ENCODE peak calls at places on chromosomes 5 and 9, in ten cellular contexts. C is natural killer cell, W is T-helper 1 cell, L is NCI-H2081, G is heart left ventricle, U is cardiac fibroblast, P is IMR-90, Z is left cardiac atrium, K is WERI-Rb-1, T is colonic mucosa. A is an unnamed sample.

GRCh38 chr9:68416891-68417570 is 60.6 kb downstream of the PGM5 start:
- DNase-seq in L (no peak), W (no peak), P (no peak), Z (no peak), T (no peak), G (no peak), C (no peak), K (peak), U (no peak), A (no peak)

GRCh38 chr9:8694983-8695588 is 895.5 kb upstream of the DMAC1 start:
- DNase-seq in K (no peak), G (no peak), U (no peak), Z (no peak), P (no peak), W (no peak), T (no peak), C (no peak), L (peak), A (no peak)

GRCh38 chr5:79564798-79565279 is 47.4 kb upstream of the TENT2 start:
- DNase-seq in Z (no peak), K (no peak), P (no peak), W (no peak), U (no peak), L (no peak), C (no peak), G (no peak), T (no peak), A (no peak)

GRCh38 chr5:76270214-76270613 is 132.9 kb upstream of the IQGAP2 start:
- DNase-seq in Z (no peak), L (no peak), K (no peak), C (no peak), W (no peak), U (peak), P (peak), T (no peak), G (no peak), A (no peak)

GRCh38 chr9:137465000-137465769 is 6.1 kb upstream of the NSMF start:
- DNase-seq in W (no peak), P (no peak), U (no peak), Z (peak), C (no peak), T (no peak), K (no peak), L (no peak), G (peak), A (no peak)

GRCh38 chr5:87418506-87418905 is 5.8 kb upstream of the CCNH start:
- DNase-seq in K (no peak), C (no peak), L (no peak), G (no peak), P (no peak), Z (no peak), U (no peak), T (no peak), W (no peak), A (no peak)

GRCh38 chr5:112694853-112695709 is 42.6 kb upstream of the APC start:
- DNase-seq in U (peak), L (no peak), K (no peak), Z (no peak), G (no peak), P (peak), T (no peak), C (no peak), W (no peak), A (no peak)

GRCh38 chr9:8649157-8649556 is 849.6 kb upstream of the DMAC1 start:
- DNase-seq in T (no peak), K (no peak), W (no peak), U (no peak), Z (no peak), G (no peak), P (no peak), C (no peak), L (no peak), A (no peak)

GRCh38 chr5:139746691-139747582 is 48.7 kb upstream of the PSD2 start:
- DNase-seq in W (peak), T (no peak), P (peak), G (no peak), C (peak), L (no peak), U (no peak), Z (peak), K (peak), A (peak)

GRCh38 chr5:62144395-62145022 is 161.5 kb upstream of the KIF2A start:
- DNase-seq in Z (no peak), U (peak), T (no peak), G (no peak), L (peak), C (no peak), K (no peak), W (no peak), P (no peak), A (peak)

GRCh38 chr5:1753490-1753889 is 46.1 kb downstream of the MRPL36 start:
- DNase-seq in K (no peak), T (peak), G (peak), W (no peak), L (no peak), P (no peak), Z (no peak), U (no peak), C (no peak), A (no peak)

GRCh38 chr5:93304391-93304790 is 276.6 kb downstream of the NR2F1-AS1 start:
- DNase-seq in K (no peak), G (no peak), T (no peak), C (no peak), U (no peak), L (no peak), P (no peak), Z (no peak), W (no peak), A (no peak)

GRCh38 chr9:38153152-38153909 is 84.3 kb upstream of the SHB start:
- DNase-seq in U (no peak), Z (no peak), K (no peak), P (no peak), L (no peak), W (no peak), T (no peak), G (no peak), C (no peak), A (peak)

GRCh38 chr5:29845206-29845605 is 1348.3 kb upstream of the CDH6 start:
- DNase-seq in Z (no peak), U (no peak), C (no peak), G (no peak), T (no peak), L (no peak), P (no peak), K (no peak), W (no peak), A (no peak)

GRCh38 chr5:68817696-68818695 is 275.8 kb upstream of the SLC30A5 start:
- DNase-seq in C (no peak), W (no peak), U (no peak), L (no peak), T (no peak), G (no peak), Z (no peak), K (no peak), P (no peak), A (no peak)

GRCh38 chr5:72076901-72077300 is 30.4 kb upstream of the MAP1B start:
- DNase-seq in P (no peak), K (no peak), Z (no peak), C (no peak), L (no peak), U (no peak), G (no peak), T (no peak), W (no peak), A (no peak)

GRCh38 chr5:96649251-96649937 is 12.8 kb upstream of the CAST start:
- DNase-seq in C (no peak), U (no peak), P (no peak), K (no peak), T (no peak), G (no peak), L (no peak), Z (no peak), W (no peak), A (no peak)

GRCh38 chr5:170773031-170773985 is 10.2 kb upstream of the GABRP start:
- DNase-seq in K (no peak), P (no peak), G (no peak), Z (no peak), L (no peak), W (no peak), U (no peak), T (peak), C (no peak), A (peak)

GRCh38 chr9:81635526-81636279 is 53.6 kb downstream of the TLE1 start:
- DNase-seq in K (no peak), U (no peak), T (no peak), G (no peak), Z (no peak), C (no peak), P (peak), W (no peak), L (no peak), A (no peak)

GRCh38 chr9:762217-762616 is 79.3 kb upstream of the DMRT1 start:
- DNase-seq in T (no peak), K (no peak), Z (no peak), C (no peak), W (no peak), U (no peak), P (no peak), L (no peak), G (no peak), A (no peak)

GRCh38 chr9:88818495-88819201 is 172.6 kb upstream of the S1PR3 start:
- DNase-seq in U (peak), K (no peak), P (peak), C (no peak), G (no peak), Z (no peak), L (no peak), W (no peak), T (no peak), A (no peak)

GRCh38 chr5:1431021-1431811 is 14.0 kb downstream of the SLC6A3 start:
- DNase-seq in L (no peak), U (no peak), G (peak), K (peak), Z (no peak), T (no peak), C (no peak), P (no peak), W (no peak), A (peak)

GRCh38 chr5:144125163-144125726 is 45.2 kb downstream of the YIPF5 start:
- DNase-seq in Z (no peak), G (no peak), W (no peak), K (no peak), L (no peak), U (no peak), C (no peak), T (no peak), P (peak), A (no peak)

GRCh38 chr9:32258482-32258881 is 126.0 kb upstream of the ACO1 start:
- DNase-seq in L (no peak), K (no peak), P (no peak), C (no peak), W (no peak), T (no peak), U (no peak), Z (no peak), G (no peak), A (no peak)

GRCh38 chr5:172454355-172455086 is at the start of gene SH3PXD2B:
- DNase-seq in Z (peak), C (peak), W (peak), L (peak), U (peak), P (no peak), T (peak), K (peak), G (peak), A (peak)

GRCh38 chr5:30040483-30041116 is 1152.9 kb upstream of the CDH6 start:
- DNase-seq in T (peak), W (no peak), Z (no peak), L (peak), U (peak), K (peak), P (peak), G (no peak), C (no peak), A (no peak)

GRCh38 chr5:74334034-74334433 is 306.5 kb downstream of the ENC1 start:
- DNase-seq in Z (no peak), W (no peak), C (no peak), K (no peak), L (no peak), U (no peak), T (no peak), G (no peak), P (no peak), A (no peak)

GRCh38 chr5:149712439-149713147 is 17.5 kb upstream of the PPARGC1B start:
- DNase-seq in L (no peak), U (no peak), W (no peak), G (no peak), Z (no peak), K (no peak), C (no peak), P (no peak), T (no peak), A (no peak)

GRCh38 chr9:93562157-93562556 is 14.2 kb upstream of the PHF2 start:
- DNase-seq in K (no peak), U (no peak), Z (no peak), G (no peak), P (no peak), T (no peak), L (no peak), W (no peak), C (no peak), A (no peak)

GRCh38 chr9:38126730-38127129 is 57.7 kb upstream of the SHB start:
- DNase-seq in K (peak), U (no peak), L (peak), P (no peak), Z (no peak), W (no peak), G (no peak), C (no peak), T (no peak), A (no peak)

GRCh38 chr5:131375351-131375750 is 111.5 kb downstream of the CDC42SE2 start:
- DNase-seq in W (no peak), U (no peak), C (no peak), T (no peak), G (no peak), K (no peak), L (no peak), Z (no peak), P (no peak), A (no peak)

GRCh38 chr9:21096172-21096900 is 18.6 kb upstream of the IFNB1 start:
- DNase-seq in W (peak), T (no peak), K (no peak), G (no peak), U (peak), Z (no peak), L (no peak), P (peak), C (peak), A (no peak)

GRCh38 chr5:17305964-17306725 is 88.7 kb downstream of the BASP1 start:
- DNase-seq in P (peak), T (peak), C (no peak), Z (peak), G (no peak), L (peak), K (no peak), U (peak), W (no peak), A (peak)

GRCh38 chr5:75856056-75856455 is 138.8 kb upstream of the POC5 start:
- DNase-seq in G (no peak), W (no peak), T (no peak), U (no peak), Z (no peak), C (no peak), L (peak), K (no peak), P (no peak), A (no peak)

GRCh38 chr9:93380410-93381060 is 71.0 kb upstream of the FAM120A start:
- DNase-seq in L (no peak), K (no peak), Z (no peak), W (no peak), U (no peak), G (no peak), T (no peak), C (no peak), P (no peak), A (no peak)

GRCh38 chr5:141845371-141845821 is 32.8 kb downstream of the PCDH1 start:
- DNase-seq in Z (no peak), L (no peak), K (peak), C (no peak), T (no peak), P (no peak), U (no peak), G (no peak), W (no peak), A (no peak)

GRCh38 chr5:43242196-43242595 is 50.2 kb downstream of the NIM1K start:
- DNase-seq in C (no peak), G (no peak), W (no peak), Z (no peak), U (no peak), P (no peak), K (no peak), T (no peak), L (no peak), A (no peak)

GRCh38 chr5:53322257-53322656 is 158.2 kb upstream of the FST start:
- DNase-seq in G (no peak), W (no peak), K (no peak), Z (no peak), P (peak), T (no peak), L (no peak), U (peak), C (no peak), A (no peak)

GRCh38 chr5:158050401-158050800 is 191.5 kb upstream of the CLINT1 start:
- DNase-seq in K (no peak), G (no peak), P (peak), U (no peak), W (no peak), Z (no peak), L (no peak), C (no peak), T (no peak), A (no peak)